ENCODE peak calls at places on chromosome X, in eight cellular contexts. M, B, U, O, X, V, Z and W are unnamed samples.

GRCh38 chrX:71998836-71999509 is 88.3 kb downstream of the NHSL2 start:
- DNase-seq in M (no peak), B (peak), U (peak), O (peak), X (no peak), V (peak), Z (peak), W (peak)

GRCh38 chrX:37726346-37726745 is 40.8 kb downstream of the XK start:
- DNase-seq in M (no peak), B (no peak), U (no peak), O (no peak), X (no peak), V (no peak), Z (no peak), W (no peak)

GRCh38 chrX:74286950-74287349 is 17.0 kb upstream of the ZCCHC13 start:
- DNase-seq in M (no peak), B (no peak), U (peak), O (no peak), X (no peak), V (no peak), Z (no peak), W (no peak)

GRCh38 chrX:64186974-64187761 is 18.3 kb downstream of the AMER1 start:
- DNase-seq in M (no peak), B (no peak), U (no peak), O (no peak), X (no peak), V (no peak), Z (no peak), W (no peak)

GRCh38 chrX:141468940-141469339 is 115.6 kb downstream of the SPANXA1 start:
- DNase-seq in M (no peak), B (peak), U (peak), O (no peak), X (no peak), V (no peak), Z (no peak), W (no peak)

GRCh38 chrX:46953597-46953996 is 41.4 kb downstream of the JADE3 start:
- DNase-seq in M (no peak), B (peak), U (no peak), O (peak), X (no peak), V (no peak), Z (peak), W (no peak)

GRCh38 chrX:42740456-42740855 is 37.5 kb downstream of the PPP1R2C start:
- DNase-seq in M (no peak), B (no peak), U (no peak), O (no peak), X (no peak), V (no peak), Z (no peak), W (no peak)

GRCh38 chrX:30900227-30900626 is 11.2 kb upstream of the TAB3 start:
- DNase-seq in M (no peak), B (no peak), U (peak), O (no peak), X (no peak), V (no peak), Z (no peak), W (no peak)

GRCh38 chrX:46628406-46629371 is 55.1 kb downstream of the CHST7 start:
- DNase-seq in M (no peak), B (peak), U (no peak), O (no peak), X (no peak), V (no peak), Z (peak), W (no peak)

GRCh38 chrX:65635824-65636223 is 31.6 kb upstream of the MSN start:
- DNase-seq in M (no peak), B (no peak), U (no peak), O (no peak), X (no peak), V (no peak), Z (no peak), W (no peak)

GRCh38 chrX:149871940-149872339 is 9.0 kb upstream of the MAGEA8 start:
- DNase-seq in M (no peak), B (peak), U (peak), O (peak), X (peak), V (peak), Z (no peak), W (peak)

GRCh38 chrX:37420179-37420578 is 71.0 kb downstream of the PRRG1 start:
- DNase-seq in M (no peak), B (no peak), U (peak), O (no peak), X (no peak), V (no peak), Z (no peak), W (no peak)

GRCh38 chrX:118497180-118497814 is 1.7 kb downstream of the DOCK11 start:
- DNase-seq in M (no peak), B (no peak), U (no peak), O (no peak), X (no peak), V (no peak), Z (no peak), W (no peak)

GRCh38 chrX:33194876-33195433 is 16.4 kb downstream of the DMD start:
- DNase-seq in M (no peak), B (peak), U (no peak), O (peak), X (no peak), V (no peak), Z (no peak), W (no peak)

GRCh38 chrX:39772057-39772832 is 325.5 kb downstream of the BCOR start:
- DNase-seq in M (no peak), B (peak), U (peak), O (no peak), X (peak), V (no peak), Z (peak), W (no peak)

GRCh38 chrX:20112022-20112421 is 4.7 kb downstream of the MAP7D2 start:
- DNase-seq in M (no peak), B (no peak), U (no peak), O (no peak), X (no peak), V (no peak), Z (no peak), W (no peak)

GRCh38 chrX:15523088-15523487 is 22.5 kb downstream of the BMX start:
- DNase-seq in M (no peak), B (no peak), U (no peak), O (no peak), X (no peak), V (no peak), Z (no peak), W (no peak)
- TF ChIP-seq EZH2 in M (no peak), B (no peak), U (no peak), O (no peak), X (no peak), V (no peak), Z (no peak), W (no peak)

DNA sequence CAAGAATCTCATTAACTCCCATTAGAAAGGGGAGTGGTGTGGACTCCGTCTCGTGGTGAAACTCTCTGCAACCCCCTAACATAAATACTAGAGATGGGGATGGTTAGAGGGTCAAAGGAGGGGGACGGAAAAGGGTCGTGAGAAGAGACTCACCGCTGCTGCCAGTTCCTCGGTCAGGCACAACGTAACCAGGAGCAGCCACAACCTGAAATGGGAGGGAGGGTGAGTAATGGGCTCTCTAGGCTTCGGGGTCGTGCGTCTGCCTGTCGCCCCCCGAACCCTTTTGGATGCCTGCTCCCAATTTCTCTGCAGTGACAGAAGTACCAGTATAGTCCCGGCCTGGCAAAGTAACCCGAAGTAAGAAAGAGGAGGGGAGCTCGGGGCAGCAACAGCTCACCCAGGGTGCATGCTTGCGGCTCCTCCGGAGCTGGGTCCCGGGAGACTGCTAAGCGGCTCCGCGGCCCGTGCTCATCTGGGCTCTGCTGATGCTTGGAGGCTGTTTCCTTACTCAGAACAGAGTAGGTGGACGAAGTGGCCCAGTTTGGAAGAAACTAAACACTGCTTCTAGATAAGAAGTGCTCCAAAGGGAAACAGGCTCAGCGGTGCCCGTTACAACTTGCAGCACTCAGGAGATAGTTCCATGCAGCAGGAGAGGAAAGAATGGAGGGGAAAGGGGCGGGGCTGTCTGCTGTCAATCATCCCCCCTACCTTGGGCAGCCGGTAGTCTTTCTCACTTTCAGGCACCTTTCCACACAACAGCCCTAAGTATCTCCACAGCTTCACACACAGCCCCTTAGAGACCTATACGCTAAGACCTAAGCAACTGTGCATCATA is at the start of gene COL4A6:
- DNase-seq in M (peak), B (peak), U (no peak), O (peak), X (peak), V (no peak), Z (no peak), W (no peak)
- TF ChIP-seq EZH2 in M (no peak), B (no peak), U (no peak), O (no peak), X (no peak), V (no peak), Z (no peak), W (no peak)

GRCh38 chrX:8890794-8891193 is 89.6 kb upstream of the FAM9A start:
- DNase-seq in M (no peak), B (no peak), U (no peak), O (no peak), X (no peak), V (no peak), Z (no peak), W (no peak)

GRCh38 chrX:8887004-8887403 is 85.8 kb upstream of the FAM9A start:
- DNase-seq in M (no peak), B (no peak), U (no peak), O (no peak), X (no peak), V (no peak), Z (no peak), W (no peak)
- TF ChIP-seq EZH2 in M (no peak), B (no peak), U (no peak), O (no peak), X (no peak), V (no peak), Z (no peak), W (no peak)

GRCh38 chrX:17860811-17861495 is at the start of gene RAI2:
- DNase-seq in M (no peak), B (no peak), U (no peak), O (peak), X (peak), V (no peak), Z (no peak), W (no peak)

GRCh38 chrX:17859609-17860178 is 1.4 kb downstream of the RAI2 start:
- DNase-seq in M (no peak), B (no peak), U (no peak), O (peak), X (peak), V (no peak), Z (no peak), W (no peak)

GRCh38 chrX:17861496-17862011 is 456 bp upstream of the RAI2 start:
- DNase-seq in M (no peak), B (no peak), U (no peak), O (no peak), X (no peak), V (no peak), Z (no peak), W (no peak)

GRCh38 chrX:17854521-17854920 is 6.6 kb downstream of the RAI2 start:
- DNase-seq in M (no peak), B (no peak), U (no peak), O (no peak), X (no peak), V (no peak), Z (no peak), W (no peak)

GRCh38 chrX:17860179-17860780 is 818 bp downstream of the RAI2 start:
- DNase-seq in M (no peak), B (peak), U (no peak), O (peak), X (no peak), V (no peak), Z (no peak), W (no peak)
- TF ChIP-seq EZH2 in M (peak), B (peak), U (peak), O (peak), X (peak), V (no peak), Z (no peak), W (no peak)

GRCh38 chrX:2588049-2588448 is 87.3 kb upstream of the DHRSX start:
- DNase-seq in M (no peak), B (no peak), U (no peak), O (no peak), X (no peak), V (no peak), Z (no peak), W (no peak)

GRCh38 chrX:2583194-2584162 is 82.7 kb upstream of the DHRSX start:
- DNase-seq in M (no peak), B (no peak), U (no peak), O (peak), X (no peak), V (no peak), Z (no peak), W (no peak)

GRCh38 chrX:2584216-2584615 is 83.4 kb upstream of the DHRSX start:
- DNase-seq in M (no peak), B (no peak), U (no peak), O (peak), X (no peak), V (no peak), Z (no peak), W (no peak)

GRCh38 chrX:2587146-2587545 is 86.4 kb upstream of the DHRSX start:
- DNase-seq in M (no peak), B (no peak), U (no peak), O (no peak), X (no peak), V (no peak), Z (peak), W (no peak)

GRCh38 chrX:2584659-2585470 is 84.1 kb upstream of the DHRSX start:
- DNase-seq in M (no peak), B (no peak), U (no peak), O (peak), X (no peak), V (no peak), Z (no peak), W (no peak)
- TF ChIP-seq EZH2 in M (peak), B (no peak), U (no peak), O (no peak), X (peak), V (no peak), Z (no peak), W (no peak)

DNA sequence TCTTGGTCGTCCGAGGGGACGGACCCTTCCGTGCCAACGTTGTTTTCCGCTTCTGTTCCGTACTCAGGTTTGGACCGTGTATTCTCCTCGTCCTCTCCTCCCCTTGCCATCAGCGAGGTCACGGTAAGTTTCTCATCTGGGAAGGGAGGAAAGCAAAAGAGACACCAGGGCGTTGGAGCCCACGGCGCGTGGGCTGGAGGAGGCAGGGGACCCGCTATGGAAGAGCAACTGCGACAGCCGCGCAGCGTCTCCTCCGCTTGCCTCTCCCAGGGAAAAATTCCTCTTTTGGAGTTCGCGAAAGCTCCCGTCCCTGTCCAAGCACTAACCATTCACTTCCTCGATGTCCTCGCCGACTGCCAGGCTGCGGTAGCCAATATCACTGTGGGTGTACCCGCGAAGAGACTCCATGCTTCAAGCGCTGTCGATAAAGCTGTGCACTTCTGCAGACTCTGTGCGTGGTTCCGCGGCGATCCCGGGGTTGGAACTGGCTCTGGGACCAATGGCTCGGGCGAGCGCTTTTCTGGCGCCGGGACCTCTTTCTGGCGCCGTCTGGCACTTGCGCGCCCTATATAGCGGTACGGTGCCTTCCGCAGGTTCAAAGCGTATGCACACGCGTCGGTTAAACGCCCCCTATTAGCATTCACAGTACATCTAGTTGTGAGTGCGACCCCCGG is at the start of gene ESX1:
- DNase-seq in M (no peak), B (peak), U (no peak), O (peak), X (no peak), V (no peak), Z (no peak), W (no peak)
- TF ChIP-seq EZH2 in M (peak), B (no peak), U (no peak), O (peak), X (peak), V (no peak), Z (no peak), W (no peak)

GRCh38 chrX:136031626-136032025 is 46.4 kb downstream of the SLC9A6 start:
- DNase-seq in M (no peak), B (no peak), U (no peak), O (no peak), X (no peak), V (no peak), Z (peak), W (no peak)

GRCh38 chrX:136035663-136036062 is 50.4 kb downstream of the SLC9A6 start:
- DNase-seq in M (no peak), B (no peak), U (no peak), O (no peak), X (no peak), V (no peak), Z (no peak), W (no peak)

GRCh38 chrX:136034622-136035021 is 49.4 kb downstream of the SLC9A6 start:
- DNase-seq in M (no peak), B (no peak), U (no peak), O (no peak), X (no peak), V (no peak), Z (no peak), W (no peak)

GRCh38 chrX:136030357-136031225 is 45.4 kb downstream of the SLC9A6 start:
- DNase-seq in M (no peak), B (peak), U (no peak), O (no peak), X (no peak), V (no peak), Z (peak), W (no peak)

DNA sequence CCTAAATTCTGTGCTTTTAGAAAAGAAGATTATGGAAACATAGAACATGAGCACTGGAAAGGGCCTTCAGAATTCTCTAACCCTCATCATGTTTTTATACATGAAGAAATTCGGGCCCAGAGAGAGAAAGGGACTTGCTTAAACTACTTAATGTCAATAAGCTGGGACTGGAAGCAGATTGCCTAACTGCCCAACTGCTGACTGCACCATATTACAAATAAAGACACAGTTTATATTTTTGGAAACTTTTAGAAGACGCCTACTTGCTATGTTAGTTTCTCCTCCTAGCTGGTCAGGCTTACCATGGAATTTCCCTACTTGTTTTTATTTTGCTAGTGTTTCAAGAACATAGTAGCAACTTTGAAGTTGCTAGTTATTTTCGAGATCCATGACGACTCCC is 47.1 kb downstream of the SLC9A6 start:
- DNase-seq in M (no peak), B (no peak), U (no peak), O (no peak), X (no peak), V (no peak), Z (peak), W (no peak)
- TF ChIP-seq EZH2 in M (no peak), B (no peak), U (no peak), O (no peak), X (no peak), V (no peak), Z (no peak), W (no peak)

GRCh38 chrX:21408776-21409175 is 34.6 kb downstream of the CNKSR2 start:
- DNase-seq in M (no peak), B (no peak), U (no peak), O (no peak), X (no peak), V (no peak), Z (no peak), W (no peak)

GRCh38 chrX:21412029-21412428 is 37.8 kb downstream of the CNKSR2 start:
- DNase-seq in M (peak), B (peak), U (peak), O (no peak), X (no peak), V (no peak), Z (no peak), W (peak)

GRCh38 chrX:21408324-21408723 is 34.1 kb downstream of the CNKSR2 start:
- DNase-seq in M (no peak), B (no peak), U (no peak), O (no peak), X (no peak), V (no peak), Z (no peak), W (no peak)

DNA sequence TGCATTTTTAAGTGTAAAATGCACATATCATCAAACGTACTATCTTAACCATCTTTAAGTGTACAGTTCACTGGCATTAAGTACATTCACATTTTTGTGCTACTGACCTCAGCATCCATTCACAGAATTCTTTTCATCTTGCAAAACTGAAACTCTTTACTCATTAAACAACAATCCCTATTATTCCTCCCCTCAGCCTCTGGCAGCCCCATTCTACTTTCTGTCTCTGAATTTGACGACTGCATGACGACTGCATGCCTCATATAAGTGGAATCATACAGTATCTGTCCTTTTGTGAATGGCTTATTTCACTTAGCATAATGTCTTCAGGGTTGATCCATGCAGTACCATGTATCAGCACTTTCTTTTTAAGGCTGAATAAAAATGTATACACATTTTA is 38.7 kb downstream of the CNKSR2 start:
- DNase-seq in M (peak), B (no peak), U (no peak), O (no peak), X (no peak), V (no peak), Z (no peak), W (no peak)
- TF ChIP-seq EZH2 in M (no peak), B (no peak), U (no peak), O (no peak), X (no peak), V (no peak), Z (no peak), W (no peak)